ENCODE peak calls at places on chromosomes 3 and 15, in ten cellular contexts. A, P, U, G, W, K, T, F, H and B are unnamed samples.
A peak's percentile ranks its signal among the peaks of the same experiment; 100 is the strongest.

GRCh38 chr3:186509423-186509822 is 34.8 kb downstream of the CRYGS start:
- DNase-seq in P (no peak), F (no peak), U (no peak), W (no peak), A (no peak), G (no peak), K (no peak), T (no peak), H (no peak), B (no peak)

GRCh38 chr3:184172681-184173373 is 1.8 kb upstream of the AP2M1 start:
- DNase-seq in W (no peak), U (no peak), K (peak; percentile 92), A (no peak), H (peak; percentile 90), T (no peak), F (no peak), G (no peak), P (peak; percentile 69), B (peak; percentile 85)

GRCh38 chr3:104291437-104291851 is 1075.3 kb upstream of the ALCAM start:
- DNase-seq in G (no peak), K (no peak), A (no peak), W (peak; percentile 8), H (no peak), P (no peak), T (no peak), F (no peak), U (no peak), B (no peak)

GRCh38 chr3:125119752-125120369 is 64.1 kb upstream of the HEG1 start:
- DNase-seq in G (no peak), P (no peak), K (no peak), H (peak; percentile 82), T (no peak), A (no peak), U (no peak), F (no peak), W (peak; percentile 84), B (no peak)

GRCh38 chr3:98587654-98588532 is 5.5 kb downstream of the CPOX start:
- DNase-seq in U (no peak), K (no peak), W (no peak), H (no peak), A (no peak), F (no peak), T (no peak), P (no peak), G (no peak), B (no peak)

GRCh38 chr3:39088889-39089288 is 18.5 kb downstream of the GORASP1 start:
- DNase-seq in F (no peak), A (no peak), G (no peak), P (no peak), K (peak; percentile 18), H (no peak), T (no peak), U (no peak), W (no peak), B (no peak)

GRCh38 chr3:43733459-43734384 is 43.0 kb downstream of the ABHD5 start:
- DNase-seq in F (no peak), T (no peak), G (no peak), W (no peak), K (peak; percentile 71), P (peak; percentile 66), A (peak; percentile 58), U (no peak), H (peak; percentile 72), B (no peak)

GRCh38 chr3:26712211-26713026 is 89.8 kb downstream of the LRRC3B start:
- DNase-seq in A (peak; percentile 11), P (no peak), G (no peak), U (peak; percentile 26), T (no peak), H (peak; percentile 35), W (peak; percentile 39), F (no peak), K (peak; percentile 4), B (no peak)

GRCh38 chr3:141228385-141228784 is 3.2 kb upstream of the PXYLP1 start:
- DNase-seq in G (no peak), K (no peak), W (no peak), H (no peak), P (no peak), T (no peak), A (no peak), U (no peak), F (no peak), B (no peak)

GRCh38 chr3:8239718-8240698 is 261.6 kb upstream of the LMCD1 start:
- DNase-seq in T (peak; percentile 44), W (peak; percentile 63), K (peak; percentile 9), A (peak; percentile 12), P (peak; percentile 10), H (peak; percentile 74), G (no peak), F (no peak), U (peak; percentile 50), B (peak; percentile 20)

GRCh38 chr3:127406309-127407025 is 118.6 kb upstream of the PRR20G start:
- DNase-seq in U (peak; percentile 41), G (peak; percentile 76), F (no peak), K (no peak), T (no peak), W (peak; percentile 55), H (peak; percentile 11), A (no peak), P (no peak), B (no peak)

GRCh38 chr3:156579427-156579851 is 24.5 kb upstream of the SSR3 start:
- DNase-seq in T (no peak), G (no peak), P (no peak), U (no peak), W (no peak), H (no peak), F (no peak), A (no peak), K (no peak), B (no peak)

GRCh38 chr3:171939578-171939977 is 96.4 kb downstream of the TMEM212 start:
- DNase-seq in F (no peak), A (no peak), W (no peak), G (no peak), P (no peak), H (no peak), U (no peak), K (no peak), T (no peak), B (no peak)

GRCh38 chr15:23035964-23036566 is 3.3 kb downstream of the TUBGCP5 start:
- DNase-seq in F (no peak), G (peak; percentile 81), P (peak; percentile 38), K (peak; percentile 61), H (peak; percentile 61), W (peak; percentile 75), T (peak; percentile 78), U (peak; percentile 73), A (no peak), B (no peak)

GRCh38 chr3:121490161-121490560 is 55.6 kb downstream of the POLQ start:
- DNase-seq in P (no peak), F (no peak), A (no peak), W (no peak), K (no peak), H (no peak), G (no peak), T (no peak), U (no peak), B (no peak)

GRCh38 chr3:121493431-121493830 is 52.4 kb downstream of the POLQ start:
- DNase-seq in H (no peak), F (no peak), P (no peak), K (no peak), G (no peak), U (no peak), T (no peak), W (no peak), A (no peak), B (no peak)

GRCh38 chr3:121491683-121492082 is 54.1 kb downstream of the POLQ start:
- DNase-seq in F (no peak), T (no peak), H (no peak), A (no peak), K (no peak), W (no peak), G (no peak), P (no peak), U (no peak), B (no peak)

GRCh38 chr3:121483290-121483689 is 62.5 kb downstream of the POLQ start:
- DNase-seq in T (no peak), W (no peak), H (peak; percentile 26), P (no peak), U (no peak), G (no peak), K (no peak), A (no peak), F (no peak), B (no peak)

DNA sequence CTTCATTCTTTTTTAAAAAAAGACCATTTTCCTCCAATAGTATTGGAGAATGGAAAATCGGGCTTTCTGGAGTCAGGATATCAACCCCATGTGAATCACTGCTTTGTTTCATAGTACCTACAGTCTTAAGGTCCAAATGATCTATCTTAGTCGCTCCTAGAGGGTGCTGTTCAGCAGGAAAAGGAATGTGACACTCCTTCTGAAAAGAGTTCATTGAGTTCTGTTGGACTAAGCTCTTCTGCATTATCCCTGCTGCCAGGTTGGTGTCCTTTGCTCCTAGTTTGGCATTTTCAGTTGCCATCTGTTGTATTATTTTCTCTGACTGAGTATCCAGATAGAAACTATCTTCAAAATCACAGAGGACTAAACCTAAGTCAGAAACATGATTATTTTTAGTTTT is 57.2 kb downstream of the POLQ start:
- DNase-seq in P (no peak), F (no peak), U (no peak), H (no peak), W (no peak), A (no peak), T (no peak), K (no peak), G (no peak), B (no peak)
- TF ChIP-seq CTCF in P (no peak), F (no peak), U (no peak), H (peak; percentile 19), W (no peak), A (no peak), T (no peak), K (peak; percentile 29), G (no peak), B (peak; percentile 11)

DNA sequence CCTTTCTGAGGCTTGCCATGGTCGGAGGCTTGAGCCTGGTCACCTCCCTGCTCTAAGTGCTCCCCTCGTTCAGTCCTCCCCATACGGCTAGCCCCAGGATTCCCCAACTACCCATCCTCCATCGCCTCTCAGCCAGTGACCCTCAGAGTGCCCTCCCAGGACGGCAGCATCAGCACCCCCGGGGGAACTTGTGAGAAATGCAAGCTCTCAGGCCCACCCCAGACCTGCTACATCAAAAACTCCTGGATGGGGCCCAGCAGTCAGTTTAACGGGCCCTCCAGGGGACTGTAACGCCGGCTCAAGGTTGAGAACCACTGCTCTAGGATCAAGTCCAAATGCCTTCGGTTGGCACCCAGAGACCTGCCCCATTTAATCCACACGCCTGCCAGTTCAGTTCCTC is 6.9 kb downstream of the ADAMTS17 start:
- DNase-seq in A (no peak), W (no peak), H (no peak), U (peak; percentile 53), T (peak; percentile 37), F (no peak), G (peak; percentile 74), P (no peak), K (no peak), B (no peak)
- H3K4me3 ChIP-seq in A (no peak overlapping the region), W (no peak overlapping the region), H (no peak overlapping the region), U (no peak overlapping the region), T (no peak overlapping the region), F (no peak overlapping the region), G (no peak overlapping the region), P (no peak overlapping the region), K (no peak overlapping the region), B (no peak overlapping the region)

GRCh38 chr15:73986055-73986775 is 5.9 kb downstream of the STOML1 start:
- DNase-seq in H (peak; percentile 16), K (no peak), W (no peak), T (peak; percentile 51), G (peak; percentile 80), U (peak; percentile 40), P (no peak), F (no peak), A (no peak), B (no peak)
- TF ChIP-seq CTCF in H (no peak), K (no peak), W (no peak), T (no peak), G (no peak), U (no peak), P (no peak), F (no peak), A (no peak), B (no peak)

GRCh38 chr3:53073553-53074365 is 27.9 kb upstream of the SFMBT1 start:
- DNase-seq in W (no peak), F (no peak), T (peak; percentile 29), G (no peak), A (no peak), H (no peak), K (no peak), P (no peak), U (peak; percentile 43), B (no peak)
- H3K4me3 ChIP-seq in W (peak overlapping the region; percentile 87), F (peak overlapping the region; percentile 81), T (no peak overlapping the region), G (peak overlapping the region; percentile 50), A (peak overlapping the region; percentile 67), H (no peak overlapping the region), K (peak overlapping the region; percentile 61), P (peak overlapping the region; percentile 43), U (no peak overlapping the region), B (no peak overlapping the region)